ENCODE peak calls at places on chromosome 15, in four cellular contexts. J is MM.1S, L is brain microvascular endothelial cell, M is SK-N-SH. D is an unnamed sample.
A peak's percentile ranks its signal among the peaks of the same experiment; 100 is the strongest.

GRCh38 chr15:51312754-51313390 is 25.5 kb downstream of the CYP19A1 start:
- DNase-seq in J (no peak), L (no peak), M (no peak), D (no peak)

GRCh38 chr15:39743611-39744010 is 39.0 kb downstream of the FSIP1 start:
- DNase-seq in L (peak; percentile 14), M (no peak), J (no peak), D (no peak)

GRCh38 chr15:64610257-64610919 is 150.0 kb downstream of the ZNF609 start:
- DNase-seq in L (no peak), J (no peak), M (no peak), D (no peak)

GRCh38 chr15:64894395-64895056 is 17.2 kb upstream of the ANKDD1A start:
- DNase-seq in L (no peak), M (no peak), J (peak; percentile 98), D (peak; percentile 86)

GRCh38 chr15:60673918-60674558 is 195.1 kb upstream of the ICE2 start:
- DNase-seq in L (peak; percentile 97), M (peak; percentile 20), J (no peak), D (no peak)

GRCh38 chr15:29018406-29018805 is 132.6 kb downstream of the APBA2 start:
- DNase-seq in J (no peak), L (no peak), M (no peak), D (no peak)

GRCh38 chr15:43920815-43921214 is 94.0 kb downstream of the WDR76 start:
- DNase-seq in L (peak; percentile 35), J (no peak), M (no peak), D (no peak)

GRCh38 chr15:39756806-39757522 is 25.7 kb downstream of the FSIP1 start:
- DNase-seq in J (peak; percentile 66), L (peak; percentile 47), M (no peak), D (peak; percentile 69)

GRCh38 chr15:31034152-31034551 is 42.7 kb upstream of the MTMR10 start:
- DNase-seq in J (no peak), M (no peak), L (no peak), D (peak; percentile 17)

GRCh38 chr15:50828610-50829206 is 63.2 kb upstream of the SPPL2A start:
- DNase-seq in M (no peak), J (no peak), L (peak; percentile 90), D (no peak)

GRCh38 chr15:101372149-101372577 is 77.1 kb upstream of the SNRPA1 start:
- DNase-seq in L (peak; percentile 20), M (no peak), J (no peak), D (no peak)

GRCh38 chr15:83436513-83437158 is 10.5 kb upstream of the SH3GL3 start:
- DNase-seq in J (no peak), L (peak; percentile 42), M (peak; percentile 42), D (peak; percentile 2)

GRCh38 chr15:57224664-57225063 is 151.6 kb upstream of the CGNL1 start:
- DNase-seq in L (no peak), J (no peak), M (no peak), D (no peak)

GRCh38 chr15:57972801-57973311 is 92.7 kb downstream of the ALDH1A2 start:
- DNase-seq in J (no peak), L (no peak), M (no peak), D (no peak)

GRCh38 chr15:25775317-25775912 is 87.7 kb downstream of the ATP10A start:
- DNase-seq in L (peak; percentile 60), J (no peak), M (no peak), D (peak; percentile 26)

GRCh38 chr15:31456329-31457060 is 129.9 kb downstream of the KLF13 start:
- DNase-seq in M (no peak), L (no peak), J (no peak), D (no peak)

GRCh38 chr15:73959012-73959581 is 32.8 kb downstream of the LOXL1 start:
- DNase-seq in M (no peak), J (peak; percentile 82), L (no peak), D (peak; percentile 77)

GRCh38 chr15:83747050-83747717 is 93.3 kb downstream of the ADAMTSL3 start:
- DNase-seq in J (peak; percentile 9), M (no peak), L (peak; percentile 40), D (no peak)

GRCh38 chr15:76979331-76979925 is 15.5 kb upstream of the PSTPIP1 start:
- DNase-seq in M (no peak), L (peak; percentile 56), J (no peak), D (no peak)

GRCh38 chr15:62059108-62059817 is 984 bp downstream of the VPS13C start:
- DNase-seq in J (peak; percentile 31), L (no peak), M (peak; percentile 42), D (peak; percentile 23)

GRCh38 chr15:62060896-62061280 is 641 bp upstream of the VPS13C start:
- DNase-seq in M (no peak), L (no peak), J (peak; percentile 30), D (no peak)

GRCh38 chr15:62058327-62059028 is 1.8 kb downstream of the VPS13C start:
- DNase-seq in J (no peak), M (no peak), L (no peak), D (no peak)

GRCh38 chr15:62060116-62060895 is at the start of gene VPS13C:
- DNase-seq in J (peak; percentile 96), L (peak; percentile 91), M (peak; percentile 98), D (peak; percentile 95)

GRCh38 chr15:62059818-62060115 is 480 bp downstream of the VPS13C start:
- DNase-seq in J (peak; percentile 90), M (no peak), L (peak; percentile 48), D (peak; percentile 80)
- H3K27ac ChIP-seq in J (peak overlapping the region; percentile 94), M (peak overlapping the region; percentile 76), L (peak overlapping the region; percentile 68), D (peak overlapping the region; percentile 73)

GRCh38 chr15:79261836-79262235 is 20.7 kb upstream of the ANKRD34C start:
- DNase-seq in L (no peak), M (no peak), J (no peak), D (no peak)

DNA sequence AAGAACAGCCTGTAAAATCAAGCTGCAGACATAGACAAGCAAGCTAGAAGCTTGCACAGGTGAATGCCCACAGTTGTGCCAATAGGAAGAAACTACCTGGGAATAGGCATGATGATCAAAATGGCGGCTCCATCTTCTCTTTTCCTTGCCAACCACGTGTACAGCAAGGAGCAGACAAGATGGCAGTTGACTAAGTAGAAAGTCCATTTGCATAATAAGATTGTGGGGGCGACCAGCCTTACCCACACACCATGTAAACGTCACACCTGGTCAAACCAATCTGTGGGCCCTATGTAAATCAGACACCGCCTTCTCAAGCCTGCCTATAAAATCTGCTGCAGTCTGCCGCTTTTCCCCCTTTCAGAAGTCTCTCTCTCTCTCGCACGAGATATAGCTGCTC is 25.1 kb upstream of the ANKRD34C start:
- DNase-seq in L (no peak), M (no peak), J (no peak), D (no peak)
- H3K27ac ChIP-seq in L (no peak overlapping the region), M (no peak overlapping the region), J (no peak overlapping the region), D (no peak overlapping the region)

DNA sequence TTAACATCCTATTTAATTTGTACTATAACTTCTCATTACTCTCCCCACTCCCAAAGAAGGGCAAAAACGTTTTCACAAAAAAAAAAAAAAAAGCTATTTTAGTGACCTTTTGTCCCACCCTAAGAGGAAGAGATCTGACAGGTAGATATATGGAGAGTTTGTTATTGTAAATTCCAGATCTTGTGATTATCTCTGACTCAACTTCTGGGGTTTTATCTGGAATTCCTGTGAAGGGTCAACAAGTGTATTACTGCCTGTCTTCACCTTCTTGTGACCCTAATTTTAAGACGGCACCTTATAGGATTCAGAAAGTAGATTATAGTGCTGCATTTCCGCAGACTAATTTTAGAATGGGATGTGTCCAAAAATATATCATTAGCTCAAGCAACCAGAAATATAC is 205.9 kb upstream of the CDIN1 start:
- DNase-seq in J (no peak), L (no peak), M (no peak), D (no peak)
- H3K27ac ChIP-seq in J (no peak overlapping the region), L (peak overlapping the region; percentile 29), M (no peak overlapping the region), D (no peak overlapping the region)

GRCh38 chr15:67035886-67036285 is 29.5 kb upstream of the SMAD3 start:
- DNase-seq in J (no peak), L (no peak), M (peak; percentile 36), D (no peak)
- H3K27ac ChIP-seq in J (no peak overlapping the region), L (no peak overlapping the region), M (no peak overlapping the region), D (no peak overlapping the region)

DNA sequence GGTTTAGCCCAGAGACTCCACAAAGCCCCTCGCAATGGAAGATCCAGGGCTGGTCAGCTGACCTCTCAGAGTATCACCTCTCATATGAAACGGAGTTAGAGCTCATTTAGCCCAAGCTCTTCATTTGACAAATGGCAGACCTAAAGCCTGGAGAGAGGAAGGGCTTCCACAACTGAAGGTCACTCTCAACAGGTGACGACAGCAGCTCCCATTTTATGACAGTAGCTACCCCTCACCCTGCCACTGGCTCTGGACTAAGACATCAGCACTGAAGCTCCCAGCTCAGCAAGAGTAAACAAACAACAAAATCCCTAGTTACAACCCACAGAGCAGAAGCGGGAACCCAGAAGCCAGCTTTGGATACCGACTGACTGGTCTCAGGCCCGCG is 33.7 kb downstream of the TLE3 start:
- DNase-seq in J (no peak), L (no peak), M (no peak), D (no peak)
- H3K27ac ChIP-seq in J (no peak overlapping the region), L (no peak overlapping the region), M (no peak overlapping the region), D (no peak overlapping the region)

GRCh38 chr15:88644741-88645140 is 5.9 kb downstream of the ISG20 start:
- DNase-seq in J (no peak), M (no peak), L (no peak), D (peak; percentile 40)
- H3K27ac ChIP-seq in J (no peak overlapping the region), M (no peak overlapping the region), L (no peak overlapping the region), D (peak overlapping the region; percentile 97)

GRCh38 chr15:62999178-62999577 is 43.4 kb upstream of the TPM1 start:
- DNase-seq in L (no peak), M (no peak), J (no peak), D (no peak)
- H3K27ac ChIP-seq in L (no peak overlapping the region), M (no peak overlapping the region), J (no peak overlapping the region), D (no peak overlapping the region)

GRCh38 chr15:89999676-90000174 is 1.4 kb upstream of the ZNF710 start:
- DNase-seq in M (no peak), L (no peak), J (no peak), D (no peak)
- H3K27ac ChIP-seq in M (no peak overlapping the region), L (no peak overlapping the region), J (no peak overlapping the region), D (no peak overlapping the region)

GRCh38 chr15:71357357-71357756 is 242.1 kb downstream of the THSD4 start:
- DNase-seq in L (no peak), J (no peak), M (peak; percentile 28), D (no peak)

GRCh38 chr15:71362556-71362955 is 247.3 kb downstream of the THSD4 start:
- DNase-seq in L (no peak), J (no peak), M (no peak), D (no peak)

GRCh38 chr15:71359246-71359645 is 244.0 kb downstream of the THSD4 start:
- DNase-seq in M (no peak), L (no peak), J (no peak), D (no peak)

GRCh38 chr15:71355268-71355667 is 240.0 kb downstream of the THSD4 start:
- DNase-seq in L (no peak), M (no peak), J (no peak), D (no peak)

DNA sequence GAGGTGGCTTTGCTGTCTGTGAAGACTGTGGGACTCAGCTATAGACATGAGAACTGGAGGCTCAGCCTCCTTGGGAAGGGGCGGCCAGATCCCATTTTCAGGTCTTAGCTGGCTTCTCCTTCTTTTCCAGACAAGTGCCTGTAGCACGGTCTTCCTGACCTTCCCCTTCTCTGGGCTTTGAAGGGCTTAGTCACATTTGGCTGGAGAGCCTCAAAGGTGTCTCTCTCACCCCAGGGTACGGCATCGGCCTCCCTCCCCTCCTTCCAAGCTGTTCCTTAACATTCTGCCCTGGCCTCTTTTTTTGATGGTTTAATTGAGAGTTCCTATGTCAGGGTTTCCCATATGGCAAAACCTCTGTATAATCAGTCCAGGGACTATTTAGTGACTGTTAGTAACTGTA is 242.7 kb downstream of the THSD4 start:
- DNase-seq in J (no peak), L (no peak), M (no peak), D (no peak)
- H3K27ac ChIP-seq in J (no peak overlapping the region), L (no peak overlapping the region), M (no peak overlapping the region), D (no peak overlapping the region)